ENCODE peak calls at places on chromosomes 7 and 10, in five cellular contexts. I is CD8-positive, alpha-beta memory T cell; Z is NCI-H345; G is sigmoid colon; T is fibroblast of lung. U is an unnamed sample.

GRCh38 chr10:24908793-24909423 is 43.5 kb downstream of the PRTFDC1 start:
- DNase-seq in Z (no peak), I (no peak), T (peak), G (no peak), U (no peak)

GRCh38 chr7:137891016-137891655 is 44.4 kb upstream of the DGKI start:
- DNase-seq in I (no peak), G (no peak), Z (no peak), T (no peak), U (no peak)

GRCh38 chr7:100779359-100779758 is 46.0 kb downstream of the ZAN start:
- DNase-seq in G (no peak), Z (no peak), I (no peak), T (no peak), U (no peak)

GRCh38 chr7:274262-274661 is 15.7 kb upstream of the FOXL3 start:
- DNase-seq in T (no peak), G (no peak), I (no peak), Z (no peak), U (no peak)

GRCh38 chr7:100964630-100965029 is 4.7 kb upstream of the MUC12 start:
- DNase-seq in I (no peak), G (no peak), T (no peak), Z (no peak), U (no peak)

GRCh38 chr7:100895701-100895955 is at the start of gene ACHE:
- DNase-seq in Z (no peak), I (no peak), T (no peak), G (no peak), U (no peak)

GRCh38 chr7:95396136-95397032 is at the start of gene PON3:
- DNase-seq in T (no peak), G (peak), Z (peak), I (no peak), U (no peak)

GRCh38 chr7:106773228-106773627 is 91.9 kb upstream of the PIK3CG start:
- DNase-seq in I (no peak), Z (no peak), G (no peak), T (no peak), U (no peak)

GRCh38 chr10:53690556-53691240 is 918.1 kb upstream of the MBL2 start:
- DNase-seq in T (no peak), Z (peak), G (no peak), I (no peak), U (no peak)

GRCh38 chr7:137838706-137839315 is 8.0 kb downstream of the DGKI start:
- DNase-seq in I (no peak), Z (no peak), G (no peak), T (no peak), U (no peak)

GRCh38 chr7:13031481-13031880 is 344.0 kb downstream of the ARL4A start:
- DNase-seq in T (no peak), G (no peak), I (no peak), Z (no peak), U (no peak)

GRCh38 chr7:69192134-69192533 is 406.1 kb upstream of the AUTS2 start:
- DNase-seq in G (no peak), I (no peak), T (no peak), Z (no peak), U (no peak)

GRCh38 chr10:56096226-56096517 is 264.9 kb downstream of the ZWINT start:
- DNase-seq in T (no peak), I (no peak), Z (no peak), G (no peak), U (no peak)

U was measured in CD4-positive, alpha-beta T cell.